ENCODE peak calls at places on chromosomes 3 and 15, in five cellular contexts. D, O, M, S and C are unnamed samples.

GRCh38 chr3:124007186-124007585 is 15.3 kb upstream of the ROPN1 start:
- DNase-seq in D (no peak), O (no peak), M (no peak), S (peak; percentile 91), C (no peak)

GRCh38 chr3:86921981-86922680 is 68.8 kb downstream of the VGLL3 start:
- DNase-seq in D (no peak), O (no peak), M (no peak), S (peak; percentile 5), C (no peak)

GRCh38 chr3:165502707-165503106 is 306.5 kb upstream of the SLITRK3 start:
- DNase-seq in D (no peak), O (no peak), M (no peak), S (no peak), C (no peak)

GRCh38 chr3:157098823-157099185 is 61.1 kb downstream of the CCNL1 start:
- DNase-seq in D (no peak), O (no peak), M (no peak), S (peak; percentile 57), C (no peak)

GRCh38 chr15:55917881-55918296 is 75.5 kb downstream of the NEDD4 start:
- DNase-seq in D (no peak), O (no peak), M (peak; percentile 43), S (peak; percentile 95), C (no peak)

GRCh38 chr3:141680620-141681389 is 57.3 kb upstream of the RNF7 start:
- DNase-seq in D (no peak), O (no peak), M (no peak), S (peak; percentile 92), C (no peak)

GRCh38 chr15:68113273-68113672 is 59.2 kb downstream of the PIAS1 start:
- DNase-seq in D (no peak), O (no peak), M (no peak), S (peak; percentile 25), C (no peak)

GRCh38 chr15:63899193-63899592 is 65.4 kb upstream of the HERC1 start:
- DNase-seq in D (no peak), O (no peak), M (no peak), S (no peak), C (no peak)

GRCh38 chr3:142645236-142645793 is 49.1 kb downstream of the PLS1 start:
- DNase-seq in D (no peak), O (no peak), M (no peak), S (peak; percentile 87), C (no peak)

GRCh38 chr3:89617706-89618105 is 510.3 kb downstream of the EPHA3 start:
- DNase-seq in D (no peak), O (no peak), M (no peak), S (no peak), C (no peak)

GRCh38 chr3:48678566-48679380 is 6.9 kb downstream of the NCKIPSD start:
- DNase-seq in D (no peak), O (no peak), M (no peak), S (no peak), C (no peak)

GRCh38 chr15:62758126-62758951 is 284.2 kb upstream of the TPM1 start:
- DNase-seq in D (no peak), O (no peak), M (peak; percentile 44), S (peak; percentile 87), C (no peak)

GRCh38 chr3:94413721-94414106 is 350.9 kb downstream of the NSUN3 start:
- DNase-seq in D (no peak), O (no peak), M (no peak), S (peak; percentile 19), C (no peak)

GRCh38 chr3:14388200-14388599 is 14.2 kb upstream of the SLC6A6 start:
- DNase-seq in D (no peak), O (no peak), M (no peak), S (no peak), C (no peak)

GRCh38 chr3:41265823-41266273 is 66.5 kb downstream of the CTNNB1 start:
- DNase-seq in D (no peak), O (no peak), M (no peak), S (peak; percentile 88), C (no peak)

GRCh38 chr3:123318374-123318773 is 116.6 kb downstream of the SEC22A start:
- DNase-seq in D (no peak), O (no peak), M (no peak), S (no peak), C (no peak)

GRCh38 chr3:176696816-176697215 is 500.5 kb downstream of the TBL1XR1 start:
- DNase-seq in D (no peak), O (no peak), M (no peak), S (no peak), C (no peak)

GRCh38 chr3:42803800-42804112 is 534 bp downstream of the HIGD1A start:
- DNase-seq in D (no peak), O (no peak), M (peak; percentile 50), S (peak; percentile 34), C (no peak)

GRCh38 chr3:133527306-133527705 is 46.2 kb upstream of the CDV3 start:
- DNase-seq in D (no peak), O (no peak), M (no peak), S (peak; percentile 84), C (no peak)

GRCh38 chr15:98421419-98422085 is 226.8 kb upstream of the IGF1R start:
- DNase-seq in D (peak; percentile 41), O (peak; percentile 13), M (peak; percentile 33), S (peak; percentile 23), C (no peak)

GRCh38 chr15:96326551-96327154 is 3.8 kb upstream of the NR2F2 start:
- DNase-seq in D (no peak), O (no peak), M (no peak), S (peak; percentile 62), C (no peak)

GRCh38 chr3:140859592-140860336 is 81.9 kb upstream of the SLC25A36 start:
- DNase-seq in D (no peak), O (no peak), M (no peak), S (peak; percentile 24), C (no peak)

GRCh38 chr3:135106445-135106844 is 311.4 kb downstream of the EPHB1 start:
- DNase-seq in D (no peak), O (no peak), M (no peak), S (peak; percentile 48), C (no peak)

GRCh38 chr3:144142151-144142855 is 170.7 kb downstream of the DIPK2A start:
- DNase-seq in D (no peak), O (no peak), M (no peak), S (peak; percentile 41), C (no peak)

GRCh38 chr3:194804796-194805195 is 119.1 kb downstream of the FAM43A start:
- DNase-seq in D (no peak), O (no peak), M (no peak), S (no peak), C (no peak)

GRCh38 chr3:43923101-43923979 is 232.6 kb downstream of the ABHD5 start:
- DNase-seq in D (no peak), O (no peak), M (peak; percentile 5), S (no peak), C (no peak)

GRCh38 chr3:121072128-121072527 is 164.1 kb downstream of the STXBP5L start:
- DNase-seq in D (no peak), O (no peak), M (no peak), S (no peak), C (no peak)

GRCh38 chr15:90838544-90838943 is 29.8 kb upstream of the FURIN start:
- DNase-seq in D (no peak), O (no peak), M (no peak), S (no peak), C (no peak)

GRCh38 chr3:183984749-183985729 is 32.6 kb downstream of the ABCC5 start:
- DNase-seq in D (no peak), O (no peak), M (no peak), S (no peak), C (no peak)

GRCh38 chr3:177827517-177828249 is 630.4 kb upstream of the TBL1XR1 start:
- DNase-seq in D (no peak), O (no peak), M (no peak), S (peak; percentile 88), C (no peak)

GRCh38 chr3:38111201-38111600 is 25.7 kb downstream of the ACAA1 start:
- DNase-seq in D (no peak), O (no peak), M (no peak), S (no peak), C (no peak)

GRCh38 chr15:63602595-63602994 is 5.4 kb downstream of the FBXL22 start:
- DNase-seq in D (no peak), O (no peak), M (no peak), S (no peak), C (no peak)

GRCh38 chr15:87760915-87761314 is 495.6 kb downstream of the NTRK3 start:
- DNase-seq in D (no peak), O (no peak), M (no peak), S (no peak), C (no peak)

GRCh38 chr15:79370716-79371115 is 59.8 kb downstream of the TMED3 start:
- DNase-seq in D (no peak), O (no peak), M (no peak), S (no peak), C (no peak)

GRCh38 chr15:69476704-69477473 is 24.3 kb downstream of the RPLP1 start:
- DNase-seq in D (no peak), O (no peak), M (no peak), S (no peak), C (no peak)

GRCh38 chr3:57864853-57865252 is 108.7 kb downstream of the SLMAP start:
- DNase-seq in D (no peak), O (no peak), M (no peak), S (peak; percentile 19), C (no peak)

GRCh38 chr3:57755368-57756021 is 614 bp upstream of the SLMAP start:
- DNase-seq in D (no peak), O (peak; percentile 55), M (peak; percentile 91), S (peak; percentile 69), C (no peak)

GRCh38 chr15:70323111-70323851 is 225.6 kb upstream of the TLE3 start:
- DNase-seq in D (no peak), O (no peak), M (no peak), S (peak; percentile 43), C (no peak)